ENCODE peak calls at places on chromosome 5, in ten cellular contexts. F is KBM-7, P is HepG2, V is NCI-H510A, Z is WTC11, I is AG09319, G is kidney tubule cell, J is substantia nigra, W is left cardiac atrium, R is NCI-H774. T is an unnamed sample.

GRCh38 chr5:57824047-57824446 is 341.4 kb upstream of the ACTBL2 start:
- DNase-seq in F (no peak), P (no peak), V (no peak), Z (no peak), I (no peak), G (peak; percentile 98), J (no peak), W (no peak), R (no peak), T (no peak)

GRCh38 chr5:154193636-154194035 is 3.1 kb downstream of the GALNT10 start:
- DNase-seq in F (no peak), P (no peak), V (no peak), Z (no peak), I (no peak), G (no peak), J (no peak), W (no peak), R (no peak), T (no peak)

GRCh38 chr5:143977891-143978448 is 166.0 kb downstream of the HMHB1 start:
- DNase-seq in F (no peak), P (no peak), V (no peak), Z (no peak), I (no peak), G (peak; percentile 91), J (no peak), W (no peak), R (no peak), T (no peak)

GRCh38 chr5:59107692-59108091 is 524.8 kb downstream of the RAB3C start:
- DNase-seq in F (no peak), P (no peak), V (no peak), Z (no peak), I (no peak), G (peak; percentile 75), J (no peak), W (no peak), R (no peak), T (no peak)

GRCh38 chr5:33409435-33410146 is 31.2 kb upstream of the TARS1 start:
- DNase-seq in F (no peak), P (peak; percentile 7), V (no peak), Z (no peak), I (peak; percentile 58), G (no peak), J (no peak), W (no peak), R (no peak), T (no peak)

GRCh38 chr5:65034782-65035181 is 266.1 kb downstream of the CWC27 start:
- DNase-seq in F (no peak), P (no peak), V (no peak), Z (peak; percentile 56), I (no peak), G (no peak), J (no peak), W (peak; percentile 32), R (no peak), T (no peak)

GRCh38 chr5:59040804-59041201 is 457.9 kb downstream of the RAB3C start:
- DNase-seq in F (no peak), P (no peak), V (no peak), Z (no peak), I (no peak), G (no peak), J (no peak), W (no peak), R (peak; percentile 43), T (no peak)

GRCh38 chr5:127867006-127867788 is 164.0 kb downstream of the CCDC192 start:
- DNase-seq in F (no peak), P (no peak), V (no peak), Z (no peak), I (no peak), G (no peak), J (no peak), W (no peak), R (no peak), T (no peak)

GRCh38 chr5:168877132-168877895 is 298.1 kb upstream of the PANK3 start:
- DNase-seq in F (no peak), P (peak; percentile 18), V (peak; percentile 20), Z (no peak), I (no peak), G (no peak), J (no peak), W (peak; percentile 30), R (no peak), T (peak; percentile 72)

GRCh38 chr5:135243194-135244191 is 155.5 kb downstream of the MACROH2A1 start:
- DNase-seq in F (no peak), P (peak; percentile 39), V (no peak), Z (no peak), I (no peak), G (no peak), J (no peak), W (no peak), R (no peak), T (peak; percentile 16)

GRCh38 chr5:56233230-56233629 is at the start of gene ANKRD55:
- DNase-seq in F (no peak), P (no peak), V (no peak), Z (no peak), I (no peak), G (no peak), J (no peak), W (no peak), R (peak; percentile 54), T (no peak)

GRCh38 chr5:83104031-83104430 is 26.7 kb downstream of the XRCC4 start:
- DNase-seq in F (no peak), P (no peak), V (no peak), Z (no peak), I (no peak), G (no peak), J (no peak), W (no peak), R (no peak), T (no peak)

GRCh38 chr5:149130121-149130931 is 11.0 kb upstream of the ABLIM3 start:
- DNase-seq in F (no peak), P (no peak), V (no peak), Z (no peak), I (no peak), G (peak; percentile 49), J (no peak), W (no peak), R (no peak), T (no peak)

GRCh38 chr5:83653669-83654068 is 67.0 kb downstream of the HAPLN1 start:
- DNase-seq in F (no peak), P (no peak), V (no peak), Z (no peak), I (no peak), G (no peak), J (no peak), W (no peak), R (no peak), T (no peak)

GRCh38 chr5:142725231-142726187 is 39.6 kb upstream of the FGF1 start:
- DNase-seq in F (no peak), P (no peak), V (no peak), Z (no peak), I (no peak), G (no peak), J (no peak), W (no peak), R (no peak), T (no peak)

GRCh38 chr5:169350759-169351240 is 49.9 kb upstream of the SLIT3 start:
- DNase-seq in F (no peak), P (no peak), V (no peak), Z (no peak), I (peak; percentile 94), G (peak; percentile 99), J (no peak), W (peak; percentile 34), R (no peak), T (peak; percentile 60)

GRCh38 chr5:123119334-123119986 is 30.4 kb downstream of the PRDM6 start:
- DNase-seq in F (peak; percentile 38), P (peak; percentile 17), V (no peak), Z (peak; percentile 77), I (no peak), G (peak; percentile 9), J (no peak), W (no peak), R (no peak), T (no peak)

GRCh38 chr5:83567741-83568530 is 96.4 kb downstream of the VCAN start:
- DNase-seq in F (peak; percentile 24), P (peak; percentile 6), V (no peak), Z (no peak), I (peak; percentile 77), G (peak; percentile 88), J (no peak), W (no peak), R (no peak), T (no peak)

GRCh38 chr5:122874179-122874875 is 28.9 kb downstream of the SNX24 start:
- DNase-seq in F (no peak), P (no peak), V (no peak), Z (no peak), I (no peak), G (no peak), J (no peak), W (no peak), R (no peak), T (no peak)

GRCh38 chr5:83471405-83472212 is at the start of gene VCAN:
- DNase-seq in F (peak; percentile 82), P (no peak), V (peak; percentile 62), Z (peak; percentile 71), I (peak; percentile 83), G (peak; percentile 84), J (peak; percentile 32), W (peak; percentile 85), R (no peak), T (peak; percentile 65)

GRCh38 chr5:79595086-79595485 is 17.2 kb upstream of the TENT2 start:
- DNase-seq in F (no peak), P (no peak), V (no peak), Z (no peak), I (no peak), G (no peak), J (no peak), W (no peak), R (no peak), T (no peak)

GRCh38 chr5:53481887-53482716 is 1.7 kb downstream of the FST start:
- DNase-seq in F (peak; percentile 78), P (peak; percentile 58), V (no peak), Z (peak; percentile 64), I (peak; percentile 48), G (peak; percentile 56), J (no peak), W (peak; percentile 84), R (peak; percentile 28), T (peak; percentile 75)

GRCh38 chr5:167050568-167051214 is 1240.8 kb upstream of the WWC1 start:
- DNase-seq in F (no peak), P (no peak), V (no peak), Z (peak; percentile 57), I (no peak), G (no peak), J (no peak), W (no peak), R (no peak), T (no peak)

GRCh38 chr5:38045446-38045845 is 205.6 kb upstream of the GDNF start:
- DNase-seq in F (no peak), P (no peak), V (no peak), Z (no peak), I (no peak), G (no peak), J (no peak), W (no peak), R (no peak), T (no peak)

GRCh38 chr5:2797160-2797559 is 45.7 kb upstream of the IRX2 start:
- DNase-seq in F (no peak), P (no peak), V (no peak), Z (no peak), I (no peak), G (no peak), J (no peak), W (no peak), R (peak; percentile 90), T (no peak)

GRCh38 chr5:112762113-112762810 is 24.6 kb downstream of the APC start:
- DNase-seq in F (no peak), P (no peak), V (no peak), Z (no peak), I (no peak), G (peak; percentile 35), J (no peak), W (no peak), R (no peak), T (no peak)

GRCh38 chr5:150589791-150590601 is 50.5 kb upstream of the SYNPO start:
- DNase-seq in F (no peak), P (peak; percentile 69), V (no peak), Z (peak; percentile 64), I (peak; percentile 14), G (no peak), J (no peak), W (peak; percentile 84), R (no peak), T (peak; percentile 56)

GRCh38 chr5:116032094-116032517 is at the start of gene ARL14EPL:
- DNase-seq in F (no peak), P (peak; percentile 47), V (no peak), Z (peak; percentile 17), I (peak; percentile 55), G (peak; percentile 85), J (no peak), W (peak; percentile 39), R (no peak), T (peak; percentile 56)

T was measured in adrenal gland.